ENCODE peak calls at places on chromosomes 11 and 22, in six cellular contexts. H, R, Q, V, F and G are unnamed samples. For H3K27me3, the result is how much of the 10 kb centered on the place peaks cover.

GRCh38 chr11:32597914-32598313 is 14.3 kb downstream of the EIF3M start:
- DNase-seq in R (no peak), H (no peak), F (no peak), Q (no peak), V (no peak), G (no peak)

GRCh38 chr11:92667446-92668165 is 301.8 kb upstream of the MTNR1B start:
- DNase-seq in F (no peak), H (no peak), V (no peak), R (no peak), Q (no peak), G (no peak)

GRCh38 chr22:24067587-24068376 is 56.7 kb downstream of the CABIN1 start:
- DNase-seq in H (no peak), V (no peak), F (no peak), R (peak), Q (no peak), G (no peak)

GRCh38 chr22:44033689-44034088 is 9.6 kb downstream of the PARVB start:
- DNase-seq in Q (no peak), F (peak), V (no peak), H (no peak), R (no peak), G (no peak)

GRCh38 chr11:116925050-116925449 is 87.6 kb upstream of the APOA1 start:
- DNase-seq in Q (no peak), R (no peak), H (no peak), V (no peak), F (no peak), G (no peak)

GRCh38 chr11:30196400-30197206 is 34.2 kb upstream of the FSHB start:
- DNase-seq in F (peak), H (peak), Q (peak), R (no peak), V (peak), G (peak)

GRCh38 chr11:100612766-100613165 is 74.3 kb upstream of the ARHGAP42 start:
- DNase-seq in F (no peak), V (no peak), R (no peak), Q (no peak), H (no peak), G (no peak)

GRCh38 chr22:23574371-23574811 is 5.7 kb downstream of the IGLL1 start:
- DNase-seq in V (no peak), H (no peak), R (no peak), F (no peak), Q (no peak), G (peak)

GRCh38 chr22:18070556-18071306 is 7.1 kb upstream of the PEX26 start:
- DNase-seq in Q (peak), F (no peak), R (no peak), H (no peak), V (no peak), G (no peak)

GRCh38 chr11:125320347-125321122 is 156.0 kb downstream of the PKNOX2 start:
- DNase-seq in R (no peak), Q (no peak), V (no peak), F (no peak), H (no peak), G (no peak)

GRCh38 chr11:73393479-73394415 is 17.5 kb downstream of the RELT start:
- DNase-seq in H (peak), F (peak), R (peak), Q (peak), V (peak), G (peak)

GRCh38 chr11:14414470-14415461 is 55.8 kb upstream of the RRAS2 start:
- DNase-seq in Q (no peak), F (no peak), V (no peak), R (no peak), H (no peak), G (no peak)

GRCh38 chr11:37572491-37573171 is 974.6 kb upstream of the RAG2 start:
- DNase-seq in F (no peak), V (no peak), R (no peak), Q (no peak), H (no peak), G (no peak)

GRCh38 chr11:35355102-35355749 is 64.1 kb downstream of the SLC1A2 start:
- DNase-seq in R (no peak), H (no peak), V (no peak), F (no peak), Q (no peak), G (no peak)

GRCh38 chr11:109037856-109038780 is 373.2 kb downstream of the DDX10 start:
- DNase-seq in F (no peak), R (no peak), Q (no peak), V (peak), H (no peak), G (no peak)

GRCh38 chr11:63838150-63838681 is 694 bp upstream of the MARK2 start:
- DNase-seq in H (no peak), V (peak), Q (no peak), F (no peak), R (no peak), G (no peak)

GRCh38 chr22:43817402-43817801 is 5.3 kb upstream of the EFCAB6 start:
- DNase-seq in H (no peak), V (no peak), R (no peak), Q (no peak), F (no peak), G (no peak)

GRCh38 chr11:57444362-57445074 is 15.8 kb upstream of the RTN4RL2 start:
- DNase-seq in H (no peak), V (no peak), R (no peak), Q (no peak), F (no peak), G (no peak)

GRCh38 chr22:31099386-31099785 is 8.0 kb downstream of the SELENOM start:
- DNase-seq in V (no peak), H (no peak), Q (no peak), F (no peak), R (no peak), G (no peak)

GRCh38 chr11:55942785-55943392 is 6.7 kb upstream of the OR5I1 start:
- DNase-seq in H (no peak), R (no peak), Q (no peak), F (peak), V (no peak), G (no peak)

GRCh38 chr11:7536102-7536501 is 22.3 kb downstream of the PPFIBP2 start:
- DNase-seq in H (no peak), F (peak), V (no peak), Q (no peak), R (no peak), G (no peak)

GRCh38 chr11:86160546-86161149 is 83.9 kb upstream of the EED start:
- DNase-seq in R (no peak), H (no peak), F (no peak), V (no peak), Q (no peak), G (no peak)

GRCh38 chr11:124075841-124076571 is 34.9 kb upstream of the OR10G7 start:
- DNase-seq in R (no peak), H (no peak), V (no peak), Q (no peak), F (no peak), G (no peak)

GRCh38 chr11:30008946-30009525 is 7.8 kb downstream of the KCNA4 start:
- DNase-seq in V (no peak), H (no peak), F (no peak), Q (no peak), R (no peak), G (no peak)

GRCh38 chr22:32573991-32574390 is 99.4 kb downstream of the FBXO7 start:
- DNase-seq in F (no peak), H (no peak), V (no peak), Q (no peak), R (no peak), G (no peak)

GRCh38 chr11:13963169-13963948 is 836 bp downstream of the SPON1 start:
- DNase-seq in H (no peak), Q (no peak), R (peak), V (peak), F (peak), G (peak)

GRCh38 chr22:26648011-26648497 is 9.3 kb upstream of the MIAT start:
- DNase-seq in Q (no peak), R (no peak), V (no peak), F (no peak), H (no peak), G (no peak)

GRCh38 chr22:37552560-37553163 is 7.6 kb upstream of the CDC42EP1 start:
- DNase-seq in R (no peak), V (peak), H (no peak), Q (no peak), F (peak), G (no peak)

GRCh38 chr11:134880788-134881187 is 468.7 kb upstream of the B3GAT1 start:
- DNase-seq in R (no peak), Q (no peak), F (no peak), V (no peak), H (no peak), G (no peak)

GRCh38 chr22:50481440-50482106 is at the start of gene ADM2:
- DNase-seq in F (peak), R (no peak), V (no peak), H (no peak), Q (peak), G (no peak)

GRCh38 chr22:31139866-31140716 is at the start of gene PLA2G3:
- DNase-seq in F (peak), H (peak), Q (peak), V (no peak), R (no peak), G (no peak)

GRCh38 chr11:134231958-134232674 is 7.6 kb downstream of the VPS26B start:
- DNase-seq in H (no peak), F (no peak), R (no peak), V (no peak), Q (no peak), G (no peak)

GRCh38 chr22:18146389-18146753 is 3.6 kb upstream of the USP18 start:
- DNase-seq in R (no peak), F (no peak), V (no peak), Q (no peak), H (no peak), G (no peak)

GRCh38 chr11:105392546-105392945 is 217.3 kb upstream of the GRIA4 start:
- DNase-seq in R (no peak), Q (no peak), F (no peak), V (no peak), H (no peak), G (no peak)

GRCh38 chr11:120801801-120802689 is 221.9 kb upstream of the TBCEL start:
- DNase-seq in Q (peak), V (peak), H (peak), R (peak), F (peak), G (peak)

GRCh38 chr11:112477929-112478317 is 217.3 kb upstream of the PLET1 start:
- DNase-seq in V (no peak), R (no peak), F (no peak), H (peak), Q (no peak), G (no peak)

GRCh38 chr11:59292611-59293010 is 66.1 kb upstream of the OR5AN1 start:
- DNase-seq in R (no peak), Q (no peak), H (no peak), V (no peak), F (no peak), G (no peak)

GRCh38 chr11:27358306-27358705 is 4.7 kb downstream of the CCDC34 start:
- DNase-seq in H (no peak), R (no peak), Q (no peak), F (no peak), V (no peak), G (no peak)

GRCh38 chr22:41177626-41178424 is 27.3 kb upstream of the L3MBTL2 start:
- DNase-seq in H (no peak), F (no peak), V (no peak), Q (no peak), R (no peak), G (no peak)

GRCh38 chr22:41184679-41185078 is 20.4 kb upstream of the L3MBTL2 start:
- DNase-seq in V (no peak), R (no peak), F (no peak), Q (no peak), H (no peak), G (no peak)

GRCh38 chr22:41180926-41181325 is 24.2 kb upstream of the L3MBTL2 start:
- DNase-seq in V (no peak), Q (no peak), H (no peak), R (no peak), F (no peak), G (no peak)

GRCh38 chr22:41178425-41178975 is 26.6 kb upstream of the L3MBTL2 start:
- DNase-seq in Q (no peak), F (no peak), H (no peak), V (no peak), R (peak), G (peak)

GRCh38 chr22:41181349-41182241 is 23.5 kb upstream of the L3MBTL2 start:
- DNase-seq in V (no peak), R (no peak), F (no peak), Q (no peak), H (no peak), G (no peak)
- H3K27ac ChIP-seq in V (no peak), R (peak), F (peak), Q (no peak), H (peak), G (no peak)

GRCh38 chr11:68942751-68943271 is 38.0 kb downstream of the MRGPRD start:
- DNase-seq in V (peak), H (no peak), F (no peak), R (peak), Q (no peak), G (no peak)
- H3K27me3 ChIP-seq in V (under half), H (under half), F (under half), R (under half), Q (under half), G (under half)

DNA sequence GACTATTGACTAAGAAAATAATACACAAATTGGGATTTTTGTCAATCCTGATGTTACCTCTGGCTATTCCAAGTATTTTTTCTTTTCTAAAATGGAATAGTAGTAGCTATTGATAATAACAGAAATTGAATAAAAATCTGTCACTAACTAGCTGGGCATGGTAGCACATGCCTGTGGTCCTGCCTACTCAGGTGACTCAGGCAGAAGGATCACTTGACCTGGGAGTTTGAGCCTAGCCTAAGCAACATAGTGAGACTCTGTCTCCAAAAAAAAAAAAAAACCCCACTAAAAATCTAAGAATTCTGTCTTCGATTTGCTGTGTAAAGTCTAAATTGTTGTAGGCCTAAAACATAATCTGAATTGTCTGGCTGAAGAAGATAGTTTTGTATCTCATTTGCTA is 42.2 kb downstream of the FAM118A start:
- DNase-seq in V (no peak), F (no peak), H (no peak), R (no peak), Q (no peak), G (no peak)
- H3K27ac ChIP-seq in V (no peak), F (no peak), H (no peak), R (no peak), Q (no peak), G (no peak)

DNA sequence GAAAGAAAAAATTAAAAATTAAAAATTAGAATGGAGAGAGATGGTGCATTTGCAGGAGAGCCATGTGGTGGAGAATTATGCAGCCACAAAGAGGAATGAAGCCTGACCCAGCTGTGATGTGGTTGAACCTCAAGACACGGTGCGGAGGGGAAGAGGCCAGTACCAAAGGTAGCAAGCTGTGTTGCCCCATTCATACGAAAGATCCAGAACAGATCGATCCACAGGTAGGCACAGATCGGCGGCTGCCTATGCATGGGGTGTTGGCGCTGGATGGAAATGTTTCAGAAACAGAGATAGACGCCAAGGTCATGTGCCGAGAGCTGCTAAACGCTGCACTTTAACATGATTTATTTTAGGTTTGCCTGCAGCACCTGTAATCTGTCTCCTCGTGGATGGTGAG is 992.3 kb downstream of the BRD1 start:
- DNase-seq in H (no peak), F (no peak), Q (no peak), R (no peak), V (no peak), G (no peak)
- H3K27me3 ChIP-seq in H (under half), F (under half), Q (under half), R (under half), V (under half), G (under half)